ENCODE peak calls at places on chromosome 9, in eight cellular contexts. J is CD8-positive, alpha-beta T cell; E is hepatocyte; H is OCI-LY7; B is colonic mucosa; F is HFF-Myc; L is upper lobe of right lung; S is AG09309. C is an unnamed sample.
A peak's percentile ranks its signal among the peaks of the same experiment; 100 is the strongest.

GRCh38 chr9:89677696-89678393 is 73.0 kb downstream of the GADD45G start:
- DNase-seq in J (no peak), E (no peak), H (no peak), B (no peak), F (no peak), L (no peak), S (no peak), C (no peak)

GRCh38 chr9:31210982-31211570 is 1173.4 kb upstream of the ACO1 start:
- DNase-seq in J (no peak), E (no peak), H (no peak), B (no peak), F (no peak), L (peak; percentile 48), S (no peak), C (peak; percentile 30)

GRCh38 chr9:97307500-97308163 is at the start of gene CCDC180:
- DNase-seq in J (no peak), E (no peak), H (no peak), B (no peak), F (no peak), L (no peak), S (no peak), C (peak; percentile 3)

GRCh38 chr9:109440797-109441287 is 57.3 kb downstream of the PTPN3 start:
- DNase-seq in J (no peak), E (peak; percentile 84), H (peak; percentile 54), B (peak; percentile 50), F (peak; percentile 71), L (no peak), S (peak; percentile 74), C (peak; percentile 61)

GRCh38 chr9:130518198-130518597 is 61.2 kb upstream of the FUBP3 start:
- DNase-seq in J (no peak), E (no peak), H (no peak), B (no peak), F (no peak), L (no peak), S (no peak), C (no peak)

GRCh38 chr9:36864491-36865410 is 169.3 kb downstream of the PAX5 start:
- DNase-seq in J (no peak), E (no peak), H (peak; percentile 81), B (no peak), F (no peak), L (peak; percentile 48), S (no peak), C (no peak)

GRCh38 chr9:127796225-127796813 is 6.4 kb upstream of the FPGS start:
- DNase-seq in J (no peak), E (no peak), H (peak; percentile 58), B (no peak), F (no peak), L (peak; percentile 82), S (no peak), C (no peak)

GRCh38 chr9:94800424-94801117 is 74.1 kb downstream of the AOPEP start:
- DNase-seq in J (no peak), E (no peak), H (no peak), B (no peak), F (no peak), L (no peak), S (no peak), C (no peak)

GRCh38 chr9:130117816-130118632 is 54.2 kb upstream of the NCS1 start:
- DNase-seq in J (no peak), E (no peak), H (no peak), B (no peak), F (no peak), L (no peak), S (no peak), C (peak; percentile 84)

GRCh38 chr9:136488247-136489214 is 5.7 kb upstream of the SEC16A start:
- DNase-seq in J (peak; percentile 61), E (peak; percentile 82), H (peak; percentile 61), B (peak; percentile 79), F (no peak), L (peak; percentile 89), S (no peak), C (no peak)

GRCh38 chr9:107489687-107490605 is at the start of gene KLF4:
- DNase-seq in J (no peak), E (peak; percentile 97), H (no peak), B (peak; percentile 95), F (peak; percentile 61), L (peak; percentile 94), S (peak; percentile 70), C (peak; percentile 70)

GRCh38 chr9:107489144-107489673 is 360 bp downstream of the KLF4 start:
- DNase-seq in J (no peak), E (no peak), H (no peak), B (no peak), F (no peak), L (no peak), S (no peak), C (no peak)

GRCh38 chr9:107488400-107489143 is 997 bp downstream of the KLF4 start:
- DNase-seq in J (no peak), E (peak; percentile 81), H (no peak), B (peak; percentile 81), F (no peak), L (peak; percentile 91), S (no peak), C (no peak)

GRCh38 chr9:107492381-107492780 is 2.8 kb upstream of the KLF4 start:
- DNase-seq in J (no peak), E (no peak), H (no peak), B (no peak), F (no peak), L (no peak), S (no peak), C (no peak)

GRCh38 chr9:107491081-107492053 is 1.8 kb upstream of the KLF4 start:
- DNase-seq in J (no peak), E (peak; percentile 46), H (no peak), B (peak; percentile 49), F (no peak), L (no peak), S (no peak), C (no peak)
- H3K4me3 ChIP-seq in J (no peak overlapping the region), E (peak overlapping the region; percentile 26), H (no peak overlapping the region), B (peak overlapping the region; percentile 60), F (no peak overlapping the region), L (peak overlapping the region; percentile 77), S (no peak overlapping the region), C (peak overlapping the region; percentile 40)

GRCh38 chr9:4796988-4797956 is 4.5 kb downstream of the RCL1 start:
- DNase-seq in J (no peak), E (peak; percentile 32), H (peak; percentile 50), B (peak; percentile 39), F (no peak), L (no peak), S (no peak), C (no peak)
- TF ChIP-seq CTCF in J (peak; percentile 43), E (peak; percentile 57), H (peak; percentile 88), B (peak; percentile 77), F (peak; percentile 69), L (peak; percentile 75), S (peak; percentile 85), C (peak; percentile 90)

DNA sequence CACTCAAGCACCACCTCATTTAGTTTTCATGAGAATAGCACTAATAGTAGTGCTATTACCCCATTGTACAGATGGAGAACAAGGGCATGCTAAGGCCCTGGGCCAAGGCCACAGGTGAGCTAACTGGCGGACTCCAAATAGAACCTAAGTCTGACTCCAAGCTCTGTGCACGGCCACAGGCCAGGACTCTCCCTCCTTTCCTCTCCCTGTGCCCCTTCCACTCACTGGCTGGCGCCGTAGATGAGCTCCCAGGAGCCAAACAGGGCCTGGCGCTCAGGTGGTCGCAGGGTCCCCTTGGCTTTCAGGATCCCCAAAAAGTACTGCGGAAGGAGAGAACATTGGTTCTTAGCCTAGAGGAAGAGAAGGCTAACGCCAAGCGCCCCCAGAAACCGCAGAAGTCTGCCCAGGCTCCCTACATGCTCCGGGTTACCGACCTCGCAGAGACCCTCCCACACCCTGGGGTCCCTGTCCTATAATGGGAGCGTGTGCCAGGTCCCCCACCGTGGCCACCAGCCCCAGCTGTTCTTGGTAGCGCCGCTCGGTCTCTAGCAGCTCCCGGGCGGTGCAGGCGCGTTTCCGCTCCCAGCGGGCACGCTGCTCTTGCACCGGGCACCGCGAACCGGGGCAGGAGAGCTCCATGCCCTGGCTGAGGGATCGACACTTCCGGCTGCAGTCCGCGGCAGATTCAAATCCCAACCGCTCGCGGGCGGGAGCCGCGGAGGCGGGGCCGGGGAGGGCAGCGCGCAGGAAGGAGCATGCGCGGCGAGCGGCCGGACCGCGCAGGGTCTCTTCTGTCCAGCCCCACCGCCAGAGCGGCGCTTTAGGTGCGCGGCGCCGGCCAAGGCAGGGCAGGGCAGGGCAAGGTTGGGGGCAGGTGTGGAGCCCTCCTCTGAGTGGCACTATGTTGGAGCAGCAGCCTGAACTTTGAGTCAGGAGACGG is at the start of gene ARHGEF39:
- DNase-seq in J (no peak), E (peak; percentile 92), H (peak; percentile 88), B (peak; percentile 91), F (no peak), L (peak; percentile 91), S (no peak), C (no peak)
- H3K4me3 ChIP-seq in J (peak within 1 kb of the TSS; percentile 77), E (peak within 1 kb of the TSS; percentile 82), H (peak within 1 kb of the TSS; percentile 78), B (peak within 1 kb of the TSS; percentile 49), F (peak within 1 kb of the TSS; percentile 71), L (peak within 1 kb of the TSS; percentile 53), S (peak within 1 kb of the TSS; percentile 69), C (peak within 1 kb of the TSS; percentile 56)

GRCh38 chr9:108184941-108185340 is 670.8 kb downstream of the ACTL7B start:
- DNase-seq in J (no peak), E (peak; percentile 73), H (no peak), B (peak; percentile 49), F (no peak), L (no peak), S (peak; percentile 10), C (peak; percentile 29)
- TF ChIP-seq CTCF in J (no peak), E (no peak), H (no peak), B (no peak), F (no peak), L (no peak), S (no peak), C (no peak)